ENCODE peak calls at places on chromosomes 4 and X, in eight cellular contexts. One of them, this sample, is unnamed.

GRCh38 chr4:154622598-154622997 is 10.1 kb upstream of the FGG start:
- DNase-seq in NCI-H2227 treated with DMSO at 0.1 percent for 48 hours: peak; percentile 19
- DNase-seq in globus pallidus: peak; percentile 31
- DNase-seq in left ventricle myocardium inferior: no peak
- DNase-seq in activated naive CD4-positive, alpha-beta T cell treated with Interleukin-2 at 50 U/mL for 16 hours: no peak
- DNase-seq in NCI-H510A: peak; percentile 9
- DNase-seq in spleen: no peak
- DNase-seq in stomach: no peak
- DNase-seq in this sample: peak; percentile 36

GRCh38 chrX:134885336-134886016 is 105.3 kb upstream of the SMIM10 start:
- DNase-seq in globus pallidus: no peak
- DNase-seq in spleen: no peak
- DNase-seq in activated naive CD4-positive, alpha-beta T cell treated with Interleukin-2 at 50 U/mL for 16 hours: no peak
- DNase-seq in NCI-H2227 treated with DMSO at 0.1 percent for 48 hours: no peak
- DNase-seq in left ventricle myocardium inferior: no peak
- DNase-seq in stomach: no peak
- DNase-seq in NCI-H510A: no peak
- DNase-seq in this sample: no peak

GRCh38 chr4:602559-602942 is 22.8 kb upstream of the PDE6B start:
- DNase-seq in globus pallidus: peak; percentile 47
- DNase-seq in NCI-H510A: no peak
- DNase-seq in activated naive CD4-positive, alpha-beta T cell treated with Interleukin-2 at 50 U/mL for 16 hours: peak; percentile 56
- DNase-seq in spleen: peak; percentile 64
- DNase-seq in NCI-H2227 treated with DMSO at 0.1 percent for 48 hours: no peak
- DNase-seq in stomach: peak; percentile 69
- DNase-seq in left ventricle myocardium inferior: no peak
- DNase-seq in this sample: peak; percentile 60

GRCh38 chrX:14729058-14729457 is 143.8 kb downstream of the FANCB start:
- DNase-seq in spleen: no peak
- DNase-seq in left ventricle myocardium inferior: no peak
- DNase-seq in stomach: no peak
- DNase-seq in activated naive CD4-positive, alpha-beta T cell treated with Interleukin-2 at 50 U/mL for 16 hours: no peak
- DNase-seq in NCI-H510A: no peak
- DNase-seq in NCI-H2227 treated with DMSO at 0.1 percent for 48 hours: no peak
- DNase-seq in globus pallidus: no peak
- DNase-seq in this sample: no peak

GRCh38 chr4:4477391-4477790 is 64.5 kb downstream of the STX18 start:
- DNase-seq in activated naive CD4-positive, alpha-beta T cell treated with Interleukin-2 at 50 U/mL for 16 hours: no peak
- DNase-seq in spleen: no peak
- DNase-seq in left ventricle myocardium inferior: no peak
- DNase-seq in NCI-H2227 treated with DMSO at 0.1 percent for 48 hours: no peak
- DNase-seq in NCI-H510A: no peak
- DNase-seq in globus pallidus: no peak
- DNase-seq in stomach: no peak
- DNase-seq in this sample: no peak

GRCh38 chr4:185144601-185145240 is 1.7 kb downstream of the SLC25A4 start:
- DNase-seq in NCI-H2227 treated with DMSO at 0.1 percent for 48 hours: no peak
- DNase-seq in NCI-H510A: no peak
- DNase-seq in stomach: no peak
- DNase-seq in left ventricle myocardium inferior: no peak
- DNase-seq in globus pallidus: peak; percentile 43
- DNase-seq in spleen: no peak
- DNase-seq in activated naive CD4-positive, alpha-beta T cell treated with Interleukin-2 at 50 U/mL for 16 hours: no peak
- DNase-seq in this sample: no peak

GRCh38 chrX:11890843-11891514 is 132.9 kb downstream of the MSL3 start:
- DNase-seq in left ventricle myocardium inferior: peak; percentile 30
- DNase-seq in NCI-H510A: no peak
- DNase-seq in spleen: no peak
- DNase-seq in globus pallidus: no peak
- DNase-seq in stomach: no peak
- DNase-seq in activated naive CD4-positive, alpha-beta T cell treated with Interleukin-2 at 50 U/mL for 16 hours: no peak
- DNase-seq in NCI-H2227 treated with DMSO at 0.1 percent for 48 hours: no peak
- DNase-seq in this sample: no peak

GRCh38 chr4:36414248-36414647 is 132.8 kb downstream of the DTHD1 start:
- DNase-seq in NCI-H510A: no peak
- DNase-seq in left ventricle myocardium inferior: no peak
- DNase-seq in stomach: no peak
- DNase-seq in spleen: no peak
- DNase-seq in globus pallidus: no peak
- DNase-seq in NCI-H2227 treated with DMSO at 0.1 percent for 48 hours: no peak
- DNase-seq in activated naive CD4-positive, alpha-beta T cell treated with Interleukin-2 at 50 U/mL for 16 hours: no peak
- DNase-seq in this sample: no peak

GRCh38 chr4:177047070-177047850 is 254.5 kb upstream of the VEGFC start:
- DNase-seq in spleen: no peak
- DNase-seq in NCI-H2227 treated with DMSO at 0.1 percent for 48 hours: peak; percentile 18
- DNase-seq in left ventricle myocardium inferior: peak; percentile 17
- DNase-seq in NCI-H510A: no peak
- DNase-seq in stomach: peak; percentile 49
- DNase-seq in globus pallidus: peak; percentile 67
- DNase-seq in activated naive CD4-positive, alpha-beta T cell treated with Interleukin-2 at 50 U/mL for 16 hours: peak; percentile 51
- DNase-seq in this sample: peak; percentile 49

GRCh38 chrX:136215559-136215958 is 35.6 kb downstream of the MAP7D3 start:
- DNase-seq in NCI-H2227 treated with DMSO at 0.1 percent for 48 hours: no peak
- DNase-seq in left ventricle myocardium inferior: no peak
- DNase-seq in spleen: no peak
- DNase-seq in stomach: no peak
- DNase-seq in NCI-H510A: no peak
- DNase-seq in activated naive CD4-positive, alpha-beta T cell treated with Interleukin-2 at 50 U/mL for 16 hours: no peak
- DNase-seq in globus pallidus: no peak
- DNase-seq in this sample: no peak

GRCh38 chr4:11428161-11428700 is 463 bp downstream of the HS3ST1 start:
- DNase-seq in globus pallidus: no peak
- DNase-seq in activated naive CD4-positive, alpha-beta T cell treated with Interleukin-2 at 50 U/mL for 16 hours: no peak
- DNase-seq in NCI-H2227 treated with DMSO at 0.1 percent for 48 hours: no peak
- DNase-seq in spleen: peak; percentile 79
- DNase-seq in NCI-H510A: no peak
- DNase-seq in stomach: no peak
- DNase-seq in left ventricle myocardium inferior: no peak
- DNase-seq in this sample: no peak

GRCh38 chrX:104254442-104255115 is at the start of gene ESX1:
- DNase-seq in NCI-H2227 treated with DMSO at 0.1 percent for 48 hours: no peak
- DNase-seq in globus pallidus: no peak
- DNase-seq in spleen: no peak
- DNase-seq in NCI-H510A: no peak
- DNase-seq in stomach: no peak
- DNase-seq in activated naive CD4-positive, alpha-beta T cell treated with Interleukin-2 at 50 U/mL for 16 hours: no peak
- DNase-seq in left ventricle myocardium inferior: no peak
- DNase-seq in this sample: peak; percentile 30

GRCh38 chr4:55866290-55866907 is 13.0 kb downstream of the EXOC1 start:
- DNase-seq in left ventricle myocardium inferior: no peak
- DNase-seq in spleen: no peak
- DNase-seq in globus pallidus: no peak
- DNase-seq in NCI-H510A: no peak
- DNase-seq in stomach: no peak
- DNase-seq in NCI-H2227 treated with DMSO at 0.1 percent for 48 hours: no peak
- DNase-seq in activated naive CD4-positive, alpha-beta T cell treated with Interleukin-2 at 50 U/mL for 16 hours: no peak
- DNase-seq in this sample: peak; percentile 89

GRCh38 chr4:7774301-7775019 is 165.2 kb downstream of the AFAP1 start:
- DNase-seq in globus pallidus: no peak
- DNase-seq in NCI-H2227 treated with DMSO at 0.1 percent for 48 hours: no peak
- DNase-seq in NCI-H510A: no peak
- DNase-seq in activated naive CD4-positive, alpha-beta T cell treated with Interleukin-2 at 50 U/mL for 16 hours: no peak
- DNase-seq in spleen: peak; percentile 61
- DNase-seq in stomach: no peak
- DNase-seq in left ventricle myocardium inferior: no peak
- DNase-seq in this sample: no peak

GRCh38 chr4:42280327-42281095 is 116.8 kb upstream of the SHISA3 start:
- DNase-seq in globus pallidus: no peak
- DNase-seq in NCI-H510A: no peak
- DNase-seq in spleen: no peak
- DNase-seq in activated naive CD4-positive, alpha-beta T cell treated with Interleukin-2 at 50 U/mL for 16 hours: no peak
- DNase-seq in NCI-H2227 treated with DMSO at 0.1 percent for 48 hours: no peak
- DNase-seq in stomach: no peak
- DNase-seq in left ventricle myocardium inferior: no peak
- DNase-seq in this sample: no peak

GRCh38 chrX:47198026-47198686 is 4.5 kb downstream of the UBA1 start:
- DNase-seq in left ventricle myocardium inferior: no peak
- DNase-seq in globus pallidus: no peak
- DNase-seq in NCI-H2227 treated with DMSO at 0.1 percent for 48 hours: no peak
- DNase-seq in NCI-H510A: no peak
- DNase-seq in activated naive CD4-positive, alpha-beta T cell treated with Interleukin-2 at 50 U/mL for 16 hours: no peak
- DNase-seq in spleen: no peak
- DNase-seq in stomach: no peak
- DNase-seq in this sample: no peak

GRCh38 chrX:100410083-100410590 is at the start of gene PCDH19:
- DNase-seq in NCI-H510A: peak; percentile 29
- DNase-seq in spleen: peak; percentile 81
- DNase-seq in activated naive CD4-positive, alpha-beta T cell treated with Interleukin-2 at 50 U/mL for 16 hours: peak; percentile 21
- DNase-seq in globus pallidus: peak; percentile 39
- DNase-seq in stomach: peak; percentile 54
- DNase-seq in NCI-H2227 treated with DMSO at 0.1 percent for 48 hours: peak; percentile 58
- DNase-seq in left ventricle myocardium inferior: peak; percentile 45
- DNase-seq in this sample: peak; percentile 50

GRCh38 chr4:41600243-41600642 is 62.3 kb downstream of the LIMCH1 start:
- DNase-seq in spleen: no peak
- DNase-seq in NCI-H2227 treated with DMSO at 0.1 percent for 48 hours: no peak
- DNase-seq in stomach: no peak
- DNase-seq in left ventricle myocardium inferior: no peak
- DNase-seq in activated naive CD4-positive, alpha-beta T cell treated with Interleukin-2 at 50 U/mL for 16 hours: no peak
- DNase-seq in NCI-H510A: no peak
- DNase-seq in globus pallidus: no peak
- DNase-seq in this sample: peak; percentile 67

GRCh38 chr4:184475096-184475461 is 729 bp upstream of the IRF2 start:
- DNase-seq in globus pallidus: peak; percentile 64
- DNase-seq in left ventricle myocardium inferior: peak; percentile 42
- DNase-seq in stomach: peak; percentile 57
- DNase-seq in activated naive CD4-positive, alpha-beta T cell treated with Interleukin-2 at 50 U/mL for 16 hours: peak; percentile 77
- DNase-seq in spleen: peak; percentile 87
- DNase-seq in NCI-H2227 treated with DMSO at 0.1 percent for 48 hours: no peak
- DNase-seq in NCI-H510A: no peak
- DNase-seq in this sample: peak; percentile 51